ENCODE peak calls at places on chromosomes 2 and 18, in five cellular contexts. D, T, X, F and L are unnamed samples.

GRCh38 chr2:28346587-28346986 is 46.1 kb upstream of the FOSL2 start:
- DNase-seq in F (peak), D (peak), X (no peak), T (no peak), L (no peak)

GRCh38 chr2:218476676-218477075 is 57.8 kb downstream of the VIL1 start:
- DNase-seq in D (no peak), F (peak), T (no peak), X (no peak), L (no peak)

GRCh38 chr2:131094655-131095281 is 1.5 kb upstream of the FAM168B start:
- DNase-seq in T (no peak), X (peak), D (no peak), F (no peak), L (no peak)

GRCh38 chr2:96505231-96505889 is at the start of gene NEURL3:
- DNase-seq in T (no peak), F (no peak), D (peak), X (peak), L (no peak)

GRCh38 chr2:182496596-182496995 is 69.8 kb upstream of the PDE1A start:
- DNase-seq in T (no peak), X (no peak), D (no peak), F (no peak), L (no peak)

GRCh38 chr2:83386559-83386958 is 1072.5 kb downstream of the SUCLG1 start:
- DNase-seq in T (no peak), F (peak), X (no peak), D (no peak), L (no peak)

GRCh38 chr2:45813003-45813601 is 161.6 kb downstream of the PRKCE start:
- DNase-seq in F (no peak), D (no peak), X (no peak), T (peak), L (no peak)

GRCh38 chr2:36192978-36193377 is 162.6 kb upstream of the CRIM1 start:
- DNase-seq in F (no peak), T (no peak), X (no peak), D (no peak), L (no peak)

GRCh38 chr2:228329279-228329678 is 147.8 kb upstream of the SPHKAP start:
- DNase-seq in X (no peak), D (no peak), F (no peak), T (no peak), L (no peak)

GRCh38 chr2:130728007-130728454 is 839 bp upstream of the GPR148 start:
- DNase-seq in X (peak), F (no peak), D (no peak), T (no peak), L (no peak)

GRCh38 chr2:178177066-178177679 is 17.1 kb upstream of the OSBPL6 start:
- DNase-seq in D (no peak), X (peak), T (no peak), F (peak), L (no peak)

GRCh38 chr2:133607679-133608078 is 39.4 kb upstream of the NCKAP5 start:
- DNase-seq in X (peak), D (no peak), F (peak), T (no peak), L (no peak)

DNA sequence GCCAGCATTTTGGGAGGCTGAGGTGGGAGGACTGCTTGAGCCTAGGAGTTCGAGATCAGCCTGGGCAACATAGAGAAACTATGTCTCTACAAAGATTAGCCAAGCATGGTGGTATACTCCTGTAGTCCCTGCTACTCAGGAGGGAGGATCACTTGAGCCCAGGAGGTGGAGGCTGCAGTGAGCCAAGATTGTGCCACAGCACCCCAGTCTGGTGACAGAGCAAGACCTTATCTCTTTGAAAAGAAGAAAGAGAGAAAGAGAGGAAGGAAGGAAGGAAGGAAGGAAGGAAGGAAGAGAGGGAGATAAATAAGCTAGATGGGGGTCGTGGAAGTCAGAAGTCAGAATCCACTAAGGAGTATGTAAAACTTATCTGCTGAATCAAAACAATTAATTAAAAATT is 16.2 kb downstream of the GPR75 start:
- DNase-seq in T (no peak), X (no peak), F (no peak), D (no peak), L (no peak)
- TF ChIP-seq CTCF in T (no peak), X (no peak), F (no peak), D (no peak), L (no peak)

GRCh38 chr2:8541223-8541622 is 140.6 kb upstream of the ID2 start:
- DNase-seq in F (no peak), D (no peak), X (no peak), T (no peak), L (no peak)

GRCh38 chr2:8538531-8538930 is 143.3 kb upstream of the ID2 start:
- DNase-seq in D (peak), X (no peak), F (no peak), T (no peak), L (no peak)

GRCh38 chr2:8540552-8541055 is 141.3 kb upstream of the ID2 start:
- DNase-seq in T (no peak), D (no peak), F (no peak), X (no peak), L (no peak)

GRCh38 chr2:8538951-8539621 is 142.8 kb upstream of the ID2 start:
- DNase-seq in F (no peak), D (peak), X (no peak), T (no peak), L (no peak)

DNA sequence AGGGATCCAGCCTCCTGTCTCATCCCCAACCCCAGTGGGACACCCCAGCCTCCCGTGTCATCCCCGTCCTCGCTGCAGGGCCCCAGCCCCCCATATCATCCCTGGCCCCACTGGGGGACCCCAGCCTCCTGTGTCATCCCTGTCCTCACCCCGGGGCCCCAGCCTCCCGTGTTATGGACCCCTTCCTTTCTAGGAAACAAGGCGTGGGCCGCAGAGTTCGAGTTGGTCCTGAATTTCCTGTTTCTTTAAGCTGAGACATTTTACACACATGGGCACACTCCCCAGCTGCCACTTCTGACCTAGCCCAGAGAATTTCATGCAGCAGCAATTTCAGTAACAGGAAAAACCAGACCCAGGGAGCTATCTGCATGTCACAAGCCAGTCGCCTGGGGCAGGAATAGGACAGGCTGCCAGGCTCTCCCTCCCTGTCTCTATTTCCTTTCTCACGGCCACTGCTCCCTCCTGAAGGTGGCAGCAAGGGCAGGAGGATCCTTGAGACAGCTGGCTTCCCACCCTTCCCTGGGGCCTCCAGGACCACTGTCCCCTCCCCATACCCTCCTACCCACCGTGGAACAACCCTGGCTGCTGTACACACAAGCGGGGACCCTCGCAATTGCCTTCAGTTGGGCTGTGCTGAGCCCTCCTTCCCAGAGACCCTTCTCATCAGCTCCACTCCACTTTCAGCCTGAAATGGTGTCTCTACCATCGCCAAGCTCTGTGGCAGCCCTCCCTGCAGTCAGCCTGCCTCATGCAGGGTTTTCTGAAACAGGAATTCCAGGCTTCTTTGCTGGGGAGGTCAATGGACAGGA is 141.9 kb upstream of the ID2 start:
- DNase-seq in T (no peak), F (no peak), X (peak), D (peak), L (peak)
- TF ChIP-seq CTCF in T (no peak), F (no peak), X (no peak), D (no peak), L (no peak)

GRCh38 chr2:233822781-233823730 is 31.3 kb downstream of the HJURP start:
- DNase-seq in X (no peak), F (no peak), D (peak), T (no peak), L (no peak)

GRCh38 chr2:233821196-233821595 is 33.1 kb downstream of the HJURP start:
- DNase-seq in T (no peak), X (no peak), F (no peak), D (no peak), L (no peak)

GRCh38 chr2:233820766-233821105 is 33.6 kb downstream of the HJURP start:
- DNase-seq in F (no peak), X (no peak), T (no peak), D (peak), L (no peak)

GRCh38 chr2:233822101-233822771 is 32.1 kb downstream of the HJURP start:
- DNase-seq in D (peak), T (no peak), X (no peak), F (no peak), L (peak)

GRCh38 chr2:233821709-233822100 is 32.6 kb downstream of the HJURP start:
- DNase-seq in F (no peak), D (no peak), X (no peak), T (no peak), L (no peak)
- TF ChIP-seq CTCF in F (no peak), D (no peak), X (no peak), T (no peak), L (no peak)

GRCh38 chr2:187541086-187542085 is 12.8 kb downstream of the TFPI start:
- DNase-seq in T (no peak), D (no peak), F (peak), X (peak), L (no peak)
- TF ChIP-seq CTCF in T (no peak), D (no peak), F (no peak), X (no peak), L (no peak)

GRCh38 chr2:39860538-39860937 is 81.5 kb upstream of the THUMPD2 start:
- DNase-seq in D (no peak), F (no peak), X (peak), T (no peak), L (no peak)

GRCh38 chr2:39870871-39871270 is 91.8 kb upstream of the THUMPD2 start:
- DNase-seq in D (no peak), T (no peak), F (no peak), X (no peak), L (no peak)

GRCh38 chr2:39867268-39867667 is 88.2 kb upstream of the THUMPD2 start:
- DNase-seq in D (no peak), X (no peak), T (no peak), F (no peak), L (no peak)

GRCh38 chr2:39871291-39871761 is 92.3 kb upstream of the THUMPD2 start:
- DNase-seq in D (no peak), X (peak), F (peak), T (no peak), L (no peak)

GRCh38 chr2:39865751-39866150 is 86.7 kb upstream of the THUMPD2 start:
- DNase-seq in X (no peak), D (no peak), F (no peak), T (no peak), L (no peak)
- TF ChIP-seq CTCF in X (no peak), D (no peak), F (no peak), T (no peak), L (no peak)

GRCh38 chr2:60353406-60353800 is 200.1 kb downstream of the BCL11A start:
- DNase-seq in F (no peak), D (no peak), X (no peak), T (peak), L (no peak)
- TF ChIP-seq CTCF in F (no peak), D (no peak), X (no peak), T (no peak), L (no peak)

GRCh38 chr18:8857806-8858205 is 152.4 kb downstream of the MTCL1 start:
- DNase-seq in F (no peak), T (no peak), D (no peak), X (no peak), L (no peak)

GRCh38 chr18:8856769-8857393 is 151.5 kb downstream of the MTCL1 start:
- DNase-seq in T (no peak), F (no peak), X (no peak), D (no peak), L (no peak)

GRCh38 chr18:8858888-8859511 is 153.6 kb downstream of the MTCL1 start:
- DNase-seq in F (peak), T (no peak), X (peak), D (no peak), L (no peak)

GRCh38 chr18:8863427-8863826 is 158.1 kb downstream of the MTCL1 start:
- DNase-seq in T (no peak), X (no peak), D (no peak), F (no peak), L (no peak)

DNA sequence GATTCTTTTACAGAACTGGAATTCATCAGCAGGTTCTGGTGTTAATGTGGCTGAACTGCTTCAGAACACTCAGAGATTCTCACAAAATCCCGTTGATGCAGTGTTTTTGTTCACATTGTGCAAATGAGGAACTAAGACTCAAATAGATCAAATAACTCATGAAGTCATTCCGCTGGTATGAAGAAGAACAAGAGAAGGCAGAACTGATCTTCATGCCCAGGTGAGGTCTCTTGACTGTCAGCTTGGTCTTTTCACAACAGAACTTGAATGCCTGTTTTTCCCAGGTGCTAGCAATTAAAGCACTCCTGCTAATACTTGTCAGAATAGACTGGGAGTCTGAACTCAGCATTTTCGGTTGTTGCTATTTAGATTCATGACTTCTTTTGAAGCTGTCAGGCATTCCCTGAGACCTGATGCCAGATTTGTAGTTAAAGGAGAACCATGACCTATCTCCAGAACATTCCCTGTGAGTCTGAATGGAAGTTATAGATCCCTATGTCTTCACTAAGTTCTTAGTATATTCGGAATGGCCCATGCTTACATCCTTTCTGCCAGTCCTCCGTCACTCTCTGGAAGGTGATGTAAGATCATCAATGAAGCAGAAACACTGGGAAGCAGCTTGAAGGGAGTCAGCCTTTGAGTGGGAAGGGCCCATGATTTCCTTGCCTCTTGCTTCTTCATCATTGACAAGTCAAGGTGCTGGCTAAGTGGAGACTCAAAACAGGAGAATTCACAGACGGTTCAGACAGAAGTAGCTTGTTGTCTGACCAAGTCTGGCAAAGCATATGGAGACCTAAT is 155.7 kb downstream of the MTCL1 start:
- DNase-seq in T (no peak), F (no peak), X (peak), D (no peak), L (no peak)
- TF ChIP-seq CTCF in T (no peak), F (no peak), X (no peak), D (no peak), L (no peak)

GRCh38 chr2:196535742-196536141 is 103.8 kb upstream of the CCDC150 start:
- DNase-seq in D (no peak), F (no peak), X (no peak), T (no peak), L (no peak)
- TF ChIP-seq CTCF in D (no peak), F (peak), X (no peak), T (no peak), L (no peak)

GRCh38 chr2:226796840-226797288 is 2.8 kb downstream of the IRS1 start:
- DNase-seq in X (no peak), T (no peak), F (peak), D (peak), L (no peak)
- TF ChIP-seq CTCF in X (peak), T (peak), F (peak), D (peak), L (no peak)